ENCODE peak calls at places on chromosomes 11 and 22, in seven cellular contexts. One of them, this sample, is unnamed.

GRCh38 chr22:32446321-32446720 is 17.9 kb downstream of the BPIFC start:
- DNase-seq in mesendoderm: no peak
- DNase-seq in astrocyte of the spinal cord: no peak
- DNase-seq in cardiac muscle cell: no peak
- DNase-seq in Caco-2: no peak
- DNase-seq in MM.1S: no peak
- DNase-seq in stomach: no peak
- DNase-seq in this sample: no peak

GRCh38 chr11:94768602-94769511 is 701 bp downstream of the AMOTL1 start:
- DNase-seq in mesendoderm: no peak
- DNase-seq in astrocyte of the spinal cord: peak
- DNase-seq in cardiac muscle cell: peak
- DNase-seq in Caco-2: peak
- DNase-seq in MM.1S: peak
- DNase-seq in stomach: peak
- DNase-seq in this sample: no peak

GRCh38 chr11:113796663-113797259 is 17.2 kb downstream of the CLDN25 start:
- DNase-seq in mesendoderm: peak
- DNase-seq in astrocyte of the spinal cord: peak
- DNase-seq in cardiac muscle cell: peak
- DNase-seq in Caco-2: peak
- DNase-seq in MM.1S: peak
- DNase-seq in stomach: peak
- DNase-seq in this sample: peak

GRCh38 chr11:20161923-20162322 is 1.6 kb upstream of the DBX1 start:
- DNase-seq in mesendoderm: peak
- DNase-seq in astrocyte of the spinal cord: no peak
- DNase-seq in cardiac muscle cell: no peak
- DNase-seq in Caco-2: no peak
- DNase-seq in MM.1S: no peak
- DNase-seq in stomach: no peak
- DNase-seq in this sample: no peak

GRCh38 chr11:1501421-1502167 is 15.0 kb upstream of the MOB2 start:
- DNase-seq in mesendoderm: no peak
- DNase-seq in astrocyte of the spinal cord: no peak
- DNase-seq in cardiac muscle cell: no peak
- DNase-seq in Caco-2: no peak
- DNase-seq in MM.1S: no peak
- DNase-seq in stomach: no peak
- DNase-seq in this sample: no peak

GRCh38 chr22:32411388-32411787 is 659 bp downstream of the RTCB start:
- DNase-seq in mesendoderm: peak
- DNase-seq in astrocyte of the spinal cord: peak
- DNase-seq in cardiac muscle cell: no peak
- DNase-seq in Caco-2: no peak
- DNase-seq in MM.1S: no peak
- DNase-seq in stomach: no peak
- DNase-seq in this sample: peak

GRCh38 chr11:11612439-11612838 is 9.4 kb downstream of the GALNT18 start:
- DNase-seq in mesendoderm: no peak
- DNase-seq in astrocyte of the spinal cord: no peak
- DNase-seq in cardiac muscle cell: no peak
- DNase-seq in Caco-2: no peak
- DNase-seq in MM.1S: no peak
- DNase-seq in stomach: no peak
- DNase-seq in this sample: no peak

GRCh38 chr11:86595401-86595800 is 77.0 kb downstream of the ME3 start:
- DNase-seq in mesendoderm: no peak
- DNase-seq in astrocyte of the spinal cord: no peak
- DNase-seq in cardiac muscle cell: no peak
- DNase-seq in Caco-2: no peak
- DNase-seq in MM.1S: no peak
- DNase-seq in stomach: no peak
- DNase-seq in this sample: no peak

GRCh38 chr22:25840162-25840561 is 98.2 kb downstream of the MYO18B start:
- DNase-seq in mesendoderm: no peak
- DNase-seq in astrocyte of the spinal cord: no peak
- DNase-seq in cardiac muscle cell: peak
- DNase-seq in Caco-2: no peak
- DNase-seq in MM.1S: no peak
- DNase-seq in stomach: no peak
- DNase-seq in this sample: no peak

GRCh38 chr22:31538815-31539214 is 42.5 kb downstream of the SFI1 start:
- DNase-seq in mesendoderm: no peak
- DNase-seq in astrocyte of the spinal cord: no peak
- DNase-seq in cardiac muscle cell: no peak
- DNase-seq in Caco-2: no peak
- DNase-seq in MM.1S: no peak
- DNase-seq in stomach: no peak
- DNase-seq in this sample: no peak

GRCh38 chr22:34567367-34567766 is 498.6 kb upstream of the ISX start:
- DNase-seq in mesendoderm: peak
- DNase-seq in astrocyte of the spinal cord: no peak
- DNase-seq in cardiac muscle cell: no peak
- DNase-seq in Caco-2: no peak
- DNase-seq in MM.1S: no peak
- DNase-seq in stomach: no peak
- DNase-seq in this sample: no peak

GRCh38 chr22:27670701-27671412 is 130.7 kb downstream of the MN1 start:
- DNase-seq in mesendoderm: peak
- DNase-seq in astrocyte of the spinal cord: no peak
- DNase-seq in cardiac muscle cell: peak
- DNase-seq in Caco-2: peak
- DNase-seq in MM.1S: no peak
- DNase-seq in stomach: peak
- DNase-seq in this sample: no peak

GRCh38 chr11:120184946-120185677 is 25.7 kb upstream of the OAF start:
- DNase-seq in mesendoderm: no peak
- DNase-seq in astrocyte of the spinal cord: no peak
- DNase-seq in cardiac muscle cell: peak
- DNase-seq in Caco-2: peak
- DNase-seq in MM.1S: no peak
- DNase-seq in stomach: peak
- DNase-seq in this sample: peak

GRCh38 chr11:17694711-17695110 is 24.7 kb upstream of the MYOD1 start:
- DNase-seq in mesendoderm: no peak
- DNase-seq in astrocyte of the spinal cord: no peak
- DNase-seq in cardiac muscle cell: no peak
- DNase-seq in Caco-2: no peak
- DNase-seq in MM.1S: no peak
- DNase-seq in stomach: no peak
- DNase-seq in this sample: no peak

GRCh38 chr22:29536411-29536810 is 17.1 kb downstream of the THOC5 start:
- DNase-seq in mesendoderm: no peak
- DNase-seq in astrocyte of the spinal cord: no peak
- DNase-seq in cardiac muscle cell: no peak
- DNase-seq in Caco-2: no peak
- DNase-seq in MM.1S: no peak
- DNase-seq in stomach: no peak
- DNase-seq in this sample: no peak

GRCh38 chr11:126751242-126751641 is 249.3 kb downstream of the KIRREL3 start:
- DNase-seq in mesendoderm: no peak
- DNase-seq in astrocyte of the spinal cord: no peak
- DNase-seq in cardiac muscle cell: no peak
- DNase-seq in Caco-2: no peak
- DNase-seq in MM.1S: no peak
- DNase-seq in stomach: no peak
- DNase-seq in this sample: peak

GRCh38 chr11:28616566-28616965 is 508.4 kb downstream of the METTL15 start:
- DNase-seq in mesendoderm: no peak
- DNase-seq in astrocyte of the spinal cord: peak
- DNase-seq in cardiac muscle cell: no peak
- DNase-seq in Caco-2: no peak
- DNase-seq in MM.1S: no peak
- DNase-seq in stomach: no peak
- DNase-seq in this sample: peak

GRCh38 chr11:71298016-71298550 is 45.7 kb upstream of the SHANK2 start:
- DNase-seq in mesendoderm: no peak
- DNase-seq in astrocyte of the spinal cord: no peak
- DNase-seq in cardiac muscle cell: no peak
- DNase-seq in Caco-2: no peak
- DNase-seq in MM.1S: no peak
- DNase-seq in stomach: peak
- DNase-seq in this sample: no peak

GRCh38 chr22:20044495-20045151 is 23.7 kb downstream of the TANGO2 start:
- DNase-seq in mesendoderm: no peak
- DNase-seq in astrocyte of the spinal cord: no peak
- DNase-seq in cardiac muscle cell: no peak
- DNase-seq in Caco-2: no peak
- DNase-seq in MM.1S: no peak
- DNase-seq in stomach: no peak
- DNase-seq in this sample: no peak

GRCh38 chr11:100735949-100736675 is 49.0 kb downstream of the ARHGAP42 start:
- DNase-seq in mesendoderm: peak
- DNase-seq in astrocyte of the spinal cord: no peak
- DNase-seq in cardiac muscle cell: no peak
- DNase-seq in Caco-2: no peak
- DNase-seq in MM.1S: peak
- DNase-seq in stomach: no peak
- DNase-seq in this sample: no peak

GRCh38 chr22:33386270-33386669 is 328.1 kb upstream of the SYN3 start:
- DNase-seq in mesendoderm: no peak
- DNase-seq in astrocyte of the spinal cord: no peak
- DNase-seq in cardiac muscle cell: no peak
- DNase-seq in Caco-2: no peak
- DNase-seq in MM.1S: no peak
- DNase-seq in stomach: no peak
- DNase-seq in this sample: no peak

GRCh38 chr11:104916442-104916841 is 18.2 kb upstream of the CASP12 start:
- DNase-seq in mesendoderm: no peak
- DNase-seq in astrocyte of the spinal cord: no peak
- DNase-seq in cardiac muscle cell: no peak
- DNase-seq in Caco-2: no peak
- DNase-seq in MM.1S: no peak
- DNase-seq in stomach: no peak
- DNase-seq in this sample: no peak
- H3K4me3 ChIP-seq in mesendoderm: no peak
- H3K4me3 ChIP-seq in astrocyte of the spinal cord: no peak
- H3K4me3 ChIP-seq in cardiac muscle cell: no peak
- H3K4me3 ChIP-seq in Caco-2: no peak
- H3K4me3 ChIP-seq in MM.1S: no peak
- H3K4me3 ChIP-seq in stomach: no peak
- H3K4me3 ChIP-seq in this sample: no peak

GRCh38 chr11:66743271-66743968 is 14.4 kb upstream of the SPTBN2 start:
- DNase-seq in mesendoderm: no peak
- DNase-seq in astrocyte of the spinal cord: no peak
- DNase-seq in cardiac muscle cell: no peak
- DNase-seq in Caco-2: no peak
- DNase-seq in MM.1S: no peak
- DNase-seq in stomach: peak
- DNase-seq in this sample: no peak
- H3K4me3 ChIP-seq in mesendoderm: no peak
- H3K4me3 ChIP-seq in astrocyte of the spinal cord: no peak
- H3K4me3 ChIP-seq in cardiac muscle cell: peak
- H3K4me3 ChIP-seq in Caco-2: no peak
- H3K4me3 ChIP-seq in MM.1S: no peak
- H3K4me3 ChIP-seq in stomach: peak
- H3K4me3 ChIP-seq in this sample: no peak

DNA sequence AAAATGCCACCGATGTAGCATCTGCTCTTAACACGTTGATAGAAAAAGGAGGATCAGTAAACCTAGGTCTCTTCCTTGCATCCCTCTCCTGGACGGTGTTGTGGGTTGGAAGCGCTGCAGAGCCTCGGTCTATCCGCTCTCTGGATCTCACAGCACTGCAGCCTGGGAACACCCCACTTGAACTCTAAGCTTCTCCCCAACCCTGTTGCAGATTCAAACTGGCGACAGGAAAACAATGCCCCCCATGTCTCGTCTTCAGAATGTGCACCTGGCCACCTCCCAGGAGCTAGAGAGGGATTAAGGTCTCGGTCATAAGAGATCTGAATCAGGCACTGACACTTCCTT is 458 bp downstream of the TMEM218 start:
- DNase-seq in mesendoderm: peak
- DNase-seq in astrocyte of the spinal cord: no peak
- DNase-seq in cardiac muscle cell: peak
- DNase-seq in Caco-2: no peak
- DNase-seq in MM.1S: peak
- DNase-seq in stomach: no peak
- DNase-seq in this sample: peak
- H3K4me3 ChIP-seq in mesendoderm: peak
- H3K4me3 ChIP-seq in astrocyte of the spinal cord: peak
- H3K4me3 ChIP-seq in cardiac muscle cell: peak
- H3K4me3 ChIP-seq in Caco-2: peak
- H3K4me3 ChIP-seq in MM.1S: peak
- H3K4me3 ChIP-seq in stomach: peak
- H3K4me3 ChIP-seq in this sample: peak

GRCh38 chr22:40436460-40437431 is 66.4 kb downstream of the SGSM3 start:
- DNase-seq in mesendoderm: peak
- DNase-seq in astrocyte of the spinal cord: peak
- DNase-seq in cardiac muscle cell: peak
- DNase-seq in Caco-2: peak
- DNase-seq in MM.1S: peak
- DNase-seq in stomach: no peak
- DNase-seq in this sample: peak
- H3K4me3 ChIP-seq in mesendoderm: no peak
- H3K4me3 ChIP-seq in astrocyte of the spinal cord: no peak
- H3K4me3 ChIP-seq in cardiac muscle cell: peak
- H3K4me3 ChIP-seq in Caco-2: no peak
- H3K4me3 ChIP-seq in MM.1S: peak
- H3K4me3 ChIP-seq in stomach: peak
- H3K4me3 ChIP-seq in this sample: peak

DNA sequence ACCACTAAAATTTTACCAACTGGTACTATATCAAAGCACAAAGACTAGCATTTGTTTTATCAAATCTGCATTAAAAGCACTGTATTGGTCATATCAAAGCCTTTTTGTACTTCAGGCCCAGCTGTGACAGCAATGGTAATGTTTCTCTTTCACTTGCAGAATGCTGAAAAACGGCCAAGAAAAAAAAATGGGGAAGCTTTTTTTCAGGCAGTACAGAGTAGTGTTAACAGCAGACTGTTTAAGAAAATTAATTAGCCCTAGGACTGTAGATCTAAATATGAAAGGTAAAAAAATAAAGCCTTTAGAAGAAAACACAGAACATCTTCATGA is 33.3 kb downstream of the DENND5A start:
- DNase-seq in mesendoderm: no peak
- DNase-seq in astrocyte of the spinal cord: peak
- DNase-seq in cardiac muscle cell: no peak
- DNase-seq in Caco-2: no peak
- DNase-seq in MM.1S: peak
- DNase-seq in stomach: no peak
- DNase-seq in this sample: peak
- H3K4me3 ChIP-seq in mesendoderm: no peak
- H3K4me3 ChIP-seq in astrocyte of the spinal cord: no peak
- H3K4me3 ChIP-seq in cardiac muscle cell: no peak
- H3K4me3 ChIP-seq in Caco-2: no peak
- H3K4me3 ChIP-seq in MM.1S: peak
- H3K4me3 ChIP-seq in stomach: peak
- H3K4me3 ChIP-seq in this sample: no peak

GRCh38 chr22:44005524-44005923 is 18.6 kb upstream of the PARVB start:
- DNase-seq in mesendoderm: no peak
- DNase-seq in astrocyte of the spinal cord: no peak
- DNase-seq in cardiac muscle cell: no peak
- DNase-seq in Caco-2: no peak
- DNase-seq in MM.1S: no peak
- DNase-seq in stomach: no peak
- DNase-seq in this sample: no peak
- H3K4me3 ChIP-seq in mesendoderm: no peak
- H3K4me3 ChIP-seq in astrocyte of the spinal cord: no peak
- H3K4me3 ChIP-seq in cardiac muscle cell: no peak
- H3K4me3 ChIP-seq in Caco-2: no peak
- H3K4me3 ChIP-seq in MM.1S: no peak
- H3K4me3 ChIP-seq in stomach: no peak
- H3K4me3 ChIP-seq in this sample: no peak

GRCh38 chr11:63573881-63574855 is 11.0 kb upstream of the PLAAT2 start:
- DNase-seq in mesendoderm: peak
- DNase-seq in astrocyte of the spinal cord: peak
- DNase-seq in cardiac muscle cell: peak
- DNase-seq in Caco-2: peak
- DNase-seq in MM.1S: peak
- DNase-seq in stomach: peak
- DNase-seq in this sample: peak
- H3K4me3 ChIP-seq in mesendoderm: no peak
- H3K4me3 ChIP-seq in astrocyte of the spinal cord: no peak
- H3K4me3 ChIP-seq in cardiac muscle cell: no peak
- H3K4me3 ChIP-seq in Caco-2: peak
- H3K4me3 ChIP-seq in MM.1S: peak
- H3K4me3 ChIP-seq in stomach: peak
- H3K4me3 ChIP-seq in this sample: peak

This sample was measured in AG10803.